ENCODE peak calls at places on chromosomes 12 and 14, in nine cellular contexts. F is RPMI8226, X is cardiac muscle cell, H is fibroblast of mammary gland, P is iPS DF 6.9, V is sigmoid colon, Q is nephron progenitor cell, R is right cardiac atrium, U is activated T-cell treated with anti-CD3 and anti-CD28 coated beads for 1 hour. T is an unnamed sample.

GRCh38 chr14:96564389-96564788 is 62.2 kb downstream of the PAPOLA start:
- DNase-seq in F (no peak), X (peak), H (peak), P (no peak), V (no peak), Q (no peak), R (no peak), U (no peak), T (no peak)

GRCh38 chr12:84694111-84694510 is 218.5 kb downstream of the SLC6A15 start:
- DNase-seq in F (no peak), X (no peak), H (no peak), P (no peak), V (no peak), Q (no peak), R (no peak), U (no peak), T (no peak)

GRCh38 chr12:43728117-43728516 is 30.5 kb downstream of the PUS7L start:
- DNase-seq in F (no peak), X (peak), H (peak), P (no peak), V (no peak), Q (no peak), R (no peak), U (no peak), T (no peak)

GRCh38 chr14:50845166-50845565 is 14.2 kb upstream of the NIN start:
- DNase-seq in F (no peak), X (no peak), H (no peak), P (no peak), V (no peak), Q (no peak), R (no peak), U (no peak), T (no peak)

GRCh38 chr14:25406818-25407217 is 356.9 kb upstream of the STXBP6 start:
- DNase-seq in F (peak), X (peak), H (peak), P (peak), V (no peak), Q (peak), R (no peak), U (no peak), T (no peak)

GRCh38 chr12:19166387-19166786 is 36.9 kb downstream of the PLEKHA5 start:
- DNase-seq in F (no peak), X (no peak), H (no peak), P (no peak), V (no peak), Q (no peak), R (no peak), U (no peak), T (no peak)

GRCh38 chr14:55073856-55074255 is 22.4 kb downstream of the MAPK1IP1L start:
- DNase-seq in F (no peak), X (peak), H (peak), P (no peak), V (no peak), Q (no peak), R (no peak), U (no peak), T (no peak)

GRCh38 chr12:66653801-66654200 is 25.1 kb downstream of the GRIP1 start:
- DNase-seq in F (no peak), X (no peak), H (no peak), P (peak), V (no peak), Q (no peak), R (no peak), U (no peak), T (no peak)

GRCh38 chr12:125340791-125341190 is 275.6 kb downstream of the AACS start:
- DNase-seq in F (peak), X (peak), H (peak), P (no peak), V (no peak), Q (no peak), R (no peak), U (no peak), T (peak)

GRCh38 chr14:97266653-97267052 is 469.5 kb downstream of the VRK1 start:
- DNase-seq in F (no peak), X (no peak), H (peak), P (peak), V (no peak), Q (no peak), R (no peak), U (no peak), T (no peak)

GRCh38 chr12:94386422-94386821 is 73.2 kb downstream of the CEP83 start:
- DNase-seq in F (no peak), X (peak), H (no peak), P (no peak), V (no peak), Q (no peak), R (no peak), U (no peak), T (no peak)

GRCh38 chr12:124413915-124414314 is 119.0 kb downstream of the RFLNA start:
- DNase-seq in F (no peak), X (no peak), H (no peak), P (no peak), V (no peak), Q (no peak), R (peak), U (no peak), T (no peak)

GRCh38 chr12:109760031-109760929 is 46.7 kb downstream of the FAM222A start:
- DNase-seq in F (peak), X (no peak), H (no peak), P (no peak), V (peak), Q (peak), R (peak), U (no peak), T (peak)

GRCh38 chr14:96634896-96635295 is 132.7 kb downstream of the PAPOLA start:
- DNase-seq in F (no peak), X (no peak), H (no peak), P (no peak), V (no peak), Q (no peak), R (no peak), U (no peak), T (no peak)

GRCh38 chr14:60721331-60722162 is 2.6 kb downstream of the SIX4 start:
- DNase-seq in F (no peak), X (peak), H (peak), P (no peak), V (peak), Q (peak), R (peak), U (peak), T (peak)

GRCh38 chr14:101072531-101072930 is 169.0 kb upstream of the RTL1 start:
- DNase-seq in F (no peak), X (no peak), H (no peak), P (no peak), V (no peak), Q (peak), R (peak), U (no peak), T (no peak)

GRCh38 chr14:41805633-41806032 is 199.0 kb downstream of the LRFN5 start:
- DNase-seq in F (no peak), X (no peak), H (peak), P (no peak), V (no peak), Q (no peak), R (no peak), U (no peak), T (no peak)

GRCh38 chr12:122182887-122183587 is at the start of gene LRRC43:
- DNase-seq in F (no peak), X (peak), H (no peak), P (no peak), V (no peak), Q (peak), R (peak), U (peak), T (peak)

GRCh38 chr12:57543666-57544065 is 3.3 kb downstream of the DCTN2 start:
- DNase-seq in F (no peak), X (no peak), H (no peak), P (no peak), V (no peak), Q (no peak), R (no peak), U (no peak), T (no peak)

T was measured in left cardiac atrium.